ENCODE peak calls at places on chromosomes 5 and 9, in four cellular contexts. D, Z, K and H are unnamed samples.

GRCh38 chr9:116308070-116308469 is 154.5 kb downstream of the PAPPA start:
- DNase-seq in Z (no peak), K (no peak), D (no peak), H (no peak)

GRCh38 chr9:14403112-14403511 is 89.2 kb upstream of the NFIB start:
- DNase-seq in Z (peak), D (no peak), K (no peak), H (no peak)

GRCh38 chr5:121503111-121503840 is 348.4 kb upstream of the FTMT start:
- DNase-seq in K (peak), D (no peak), Z (peak), H (peak)

GRCh38 chr5:159178978-159179377 is 30.4 kb downstream of the RNF145 start:
- DNase-seq in K (no peak), Z (no peak), D (peak), H (peak)

GRCh38 chr5:25909163-25909562 is 1129.2 kb downstream of the CDH9 start:
- DNase-seq in Z (no peak), D (no peak), K (no peak), H (no peak)

GRCh38 chr5:95070866-95071265 is 214.0 kb downstream of the MCTP1 start:
- DNase-seq in K (no peak), Z (no peak), D (no peak), H (no peak)

GRCh38 chr9:136093995-136094881 is 851 bp downstream of the NACC2 start:
- DNase-seq in Z (peak), K (peak), D (no peak), H (peak)

GRCh38 chr5:168528521-168529360 is at the start of gene FBLL1:
- DNase-seq in Z (peak), D (no peak), K (no peak), H (no peak)

GRCh38 chr5:36193746-36194145 is 41.8 kb downstream of the SKP2 start:
- DNase-seq in K (no peak), D (no peak), Z (no peak), H (no peak)

GRCh38 chr9:126532019-126532462 is 81.7 kb upstream of the LMX1B start:
- DNase-seq in D (no peak), Z (no peak), K (peak), H (no peak)

GRCh38 chr5:9818340-9818845 is 188.2 kb upstream of the TAS2R1 start:
- DNase-seq in K (no peak), Z (no peak), D (no peak), H (no peak)

GRCh38 chr9:89374176-89374575 is 55.9 kb downstream of the SECISBP2 start:
- DNase-seq in Z (no peak), D (no peak), K (no peak), H (no peak)

GRCh38 chr9:5783982-5784381 is 48.9 kb downstream of the ERMP1 start:
- DNase-seq in Z (no peak), D (no peak), K (no peak), H (no peak)

GRCh38 chr9:79568337-79569084 is 3.3 kb upstream of the TLE4 start:
- DNase-seq in Z (no peak), D (no peak), K (no peak), H (no peak)

GRCh38 chr9:128687453-128687852 is 1.6 kb upstream of the SET start:
- DNase-seq in K (no peak), D (no peak), Z (no peak), H (no peak)

GRCh38 chr5:176676361-176676824 is 29.1 kb downstream of the TSPAN17 start:
- DNase-seq in K (peak), D (no peak), Z (no peak), H (no peak)

GRCh38 chr9:85971731-85972130 is 30.8 kb downstream of the NAA35 start:
- DNase-seq in K (no peak), D (no peak), Z (no peak), H (no peak)

GRCh38 chr9:75990905-75991304 is 100.4 kb downstream of the PCSK5 start:
- DNase-seq in Z (no peak), D (no peak), K (no peak), H (no peak)

GRCh38 chr5:80782626-80783025 is 127.8 kb upstream of the DHFR start:
- DNase-seq in K (no peak), D (no peak), Z (no peak), H (no peak)

GRCh38 chr5:98096155-98096554 is 677.3 kb upstream of the RGMB start:
- DNase-seq in K (no peak), Z (no peak), D (no peak), H (no peak)

GRCh38 chr5:160655717-160656116 is 196.3 kb downstream of the ATP10B start:
- DNase-seq in Z (no peak), D (no peak), K (no peak), H (no peak)

GRCh38 chr5:6752782-6753181 is 39.5 kb downstream of the TENT4A start:
- DNase-seq in D (no peak), Z (no peak), K (no peak), H (no peak)